ENCODE peak calls at places on chromosomes 16 and 17, in four cellular contexts. F is GM12878, H is K562, G is HepG2. P is an unnamed sample.

GRCh38 chr17:6430769-6431168 is 4.2 kb downstream of the AIPL1 start:
- DNase-seq in H (no peak), G (no peak), F (no peak), P (no peak)

GRCh38 chr16:11639008-11639562 is 29.2 kb upstream of the SNN start:
- DNase-seq in F (no peak), H (no peak), G (no peak), P (no peak)

GRCh38 chr17:75827291-75828050 is 16.7 kb downstream of the UNC13D start:
- DNase-seq in H (no peak), G (peak), F (no peak), P (peak)

GRCh38 chr16:88454315-88455057 is 1.4 kb downstream of the ZFPM1 start:
- DNase-seq in G (no peak), H (no peak), F (no peak), P (no peak)

GRCh38 chr16:84879569-84880487 is 60.0 kb downstream of the CRISPLD2 start:
- DNase-seq in F (no peak), H (peak), G (no peak), P (no peak)

GRCh38 chr17:57985675-57985974 is 2.4 kb downstream of the VEZF1 start:
- DNase-seq in G (no peak), H (no peak), F (no peak), P (no peak)

GRCh38 chr17:27038676-27039075 is 255.2 kb upstream of the WSB1 start:
- DNase-seq in G (peak), F (no peak), H (peak), P (no peak)

GRCh38 chr16:23950898-23951297 is 115.1 kb downstream of the PRKCB start:
- DNase-seq in H (no peak), G (no peak), F (no peak), P (no peak)

GRCh38 chr17:38916771-38917170 is 8.6 kb upstream of the LASP1NB start:
- DNase-seq in G (no peak), H (no peak), F (no peak), P (no peak)

GRCh38 chr17:43673516-43674323 is 12.0 kb upstream of the MEOX1 start:
- DNase-seq in F (no peak), G (peak), H (peak), P (peak)

GRCh38 chr16:47204736-47205499 is 61.2 kb upstream of the NETO2 start:
- DNase-seq in H (no peak), F (no peak), G (no peak), P (no peak)
- TF ChIP-seq CTCF in H (no peak), F (peak), G (peak), P (no peak)

GRCh38 chr17:34227707-34228106 is 27.4 kb upstream of the CCL2 start:
- DNase-seq in H (no peak), G (no peak), F (no peak), P (no peak)
- TF ChIP-seq CBFB in H (no peak), G (no peak), F (no peak), P (no peak)

GRCh38 chr17:48262982-48263586 is 155.5 kb downstream of the SNX11 start:
- DNase-seq in G (no peak), H (peak), F (no peak), P (no peak)
- TF ChIP-seq CTCF in G (peak), H (peak), F (peak), P (no peak)

DNA sequence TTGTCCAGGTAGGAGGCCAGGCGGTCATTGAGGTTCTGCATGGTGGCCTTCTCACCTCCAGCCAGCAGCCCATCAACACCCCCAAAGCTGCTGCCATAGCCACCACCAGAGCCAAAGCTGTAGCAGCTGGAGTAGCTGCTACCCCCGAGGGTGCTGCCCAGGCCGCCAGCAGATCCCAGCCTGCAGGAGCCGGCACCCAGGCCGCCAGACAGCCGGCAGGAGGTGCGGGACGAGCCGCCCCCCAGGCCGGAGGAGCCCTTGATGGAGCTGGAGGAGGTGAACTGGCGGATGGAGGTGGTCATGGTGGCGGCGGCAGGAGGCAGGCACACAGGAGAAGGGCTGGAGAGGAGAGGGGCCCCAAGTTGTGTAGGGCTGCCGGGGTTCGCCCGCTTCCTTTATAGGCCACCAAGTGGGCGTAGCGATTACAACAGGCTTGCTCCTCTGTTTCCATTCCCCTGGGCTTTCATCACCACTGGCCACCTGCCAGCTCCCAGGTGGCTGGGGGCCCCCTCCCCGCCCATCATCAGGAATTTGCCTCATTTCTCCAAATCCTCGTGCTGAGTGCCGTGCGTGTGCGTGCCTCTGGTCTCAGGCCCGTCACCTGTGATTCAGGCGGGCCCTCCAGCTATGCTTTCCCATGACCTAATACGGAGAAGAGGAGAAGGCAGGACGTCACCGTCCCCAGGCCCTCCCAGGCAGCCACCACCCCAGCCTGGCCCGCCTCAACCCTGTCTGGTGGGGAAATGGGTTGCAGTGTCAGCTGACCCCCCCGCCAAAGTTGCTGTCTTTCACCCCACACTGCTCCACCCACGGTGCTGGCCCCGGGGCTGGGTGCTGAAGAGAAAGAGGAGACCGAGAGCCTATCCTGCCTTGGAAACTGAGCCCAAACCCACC is at the start of gene KRT17:
- DNase-seq in F (no peak), G (no peak), H (peak), P (no peak)
- TF ChIP-seq CBFB in F (no peak), G (no peak), H (no peak), P (no peak)

DNA sequence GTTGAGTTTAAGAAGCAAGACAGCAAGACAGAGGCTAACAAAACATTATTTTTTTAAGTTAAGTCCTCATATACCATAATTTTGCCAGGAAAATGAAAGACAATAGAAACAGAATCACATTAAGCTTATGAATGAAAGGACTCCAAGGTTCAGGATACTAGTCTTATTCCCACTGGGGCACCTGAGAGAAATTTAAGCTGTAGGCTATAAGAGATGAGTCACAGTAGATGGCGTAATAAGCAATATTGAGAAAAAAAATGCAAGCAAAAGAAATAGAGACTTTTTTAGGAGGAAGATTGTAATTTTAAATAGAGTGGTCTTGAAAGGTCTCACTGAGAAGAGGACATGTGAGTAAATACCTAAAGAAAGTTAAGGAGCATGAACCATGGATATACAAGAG is 57.1 kb upstream of the KIF2B start:
- DNase-seq in H (no peak), G (no peak), F (no peak), P (no peak)
- TF ChIP-seq CTCF in H (no peak), G (no peak), F (no peak), P (no peak)

GRCh38 chr17:82023447-82024241 is 539 bp downstream of the LRRC45 start:
- DNase-seq in H (peak), G (no peak), F (no peak), P (peak)

GRCh38 chr17:82022981-82023446 is at the start of gene LRRC45:
- DNase-seq in H (peak), F (peak), G (peak), P (peak)

GRCh38 chr17:82021728-82022309 is 859 bp downstream of the CENPX start:
- DNase-seq in H (peak), F (no peak), G (no peak), P (no peak)

GRCh38 chr17:82020874-82021727 is 1.6 kb downstream of the CENPX start:
- DNase-seq in G (peak), H (no peak), F (no peak), P (peak)

GRCh38 chr17:82022310-82022980 is at the start of gene CENPX:
- DNase-seq in G (no peak), H (no peak), F (no peak), P (no peak)
- TF ChIP-seq CBFB in G (peak), H (no peak), F (peak), P (no peak)

GRCh38 chr17:81230043-81230820 is 7.5 kb upstream of the CEP131 start:
- DNase-seq in H (peak), F (no peak), G (no peak), P (peak)
- TF ChIP-seq CTCF in H (peak), F (peak), G (peak), P (peak)

GRCh38 chr17:7589891-7590611 is at the start of gene SOX15:
- DNase-seq in H (no peak), F (no peak), G (no peak), P (peak)

GRCh38 chr17:7592422-7593021 is 2.6 kb upstream of the SOX15 start:
- DNase-seq in F (no peak), H (no peak), G (no peak), P (no peak)

GRCh38 chr17:7589204-7589868 is 558 bp downstream of the SOX15 start:
- DNase-seq in F (no peak), H (no peak), G (no peak), P (peak)

GRCh38 chr17:7591596-7591995 is 1.7 kb upstream of the SOX15 start:
- DNase-seq in H (no peak), F (no peak), G (no peak), P (no peak)

GRCh38 chr17:7590743-7591142 is 849 bp upstream of the SOX15 start:
- DNase-seq in F (no peak), G (no peak), H (no peak), P (peak)
- TF ChIP-seq CBFB in F (no peak), G (no peak), H (no peak), P (no peak)

GRCh38 chr17:80111702-80112470 is 10.5 kb downstream of the GAA start:
- DNase-seq in G (no peak), F (no peak), H (no peak), P (peak)
- TF ChIP-seq CTCF in G (no peak), F (no peak), H (no peak), P (no peak)

GRCh38 chr17:50772251-50772650 is 4.9 kb upstream of the ANKRD40CL start:
- DNase-seq in F (no peak), H (peak), G (no peak), P (no peak)

GRCh38 chr17:50767030-50767429 is 288 bp downstream of the ANKRD40CL start:
- DNase-seq in H (no peak), F (no peak), G (no peak), P (no peak)

GRCh38 chr17:50768348-50768761 is 1.0 kb upstream of the ANKRD40CL start:
- DNase-seq in H (no peak), F (no peak), G (peak), P (no peak)

GRCh38 chr17:50767446-50767845 is at the start of gene ANKRD40CL:
- DNase-seq in F (no peak), H (no peak), G (no peak), P (no peak)

GRCh38 chr17:50769884-50770283 is 2.6 kb upstream of the ANKRD40CL start:
- DNase-seq in G (no peak), H (no peak), F (no peak), P (no peak)
- TF ChIP-seq CBFB in G (no peak), H (no peak), F (no peak), P (no peak)

P was measured in WTC11.